ENCODE peak calls at places on chromosome 11, in eight cellular contexts. L is progenitor cell of endocrine pancreas, V is AG04449, T is foreskin fibroblast, E is left ventricle myocardium inferior, R is RWPE2, J is MM.1S, N is brain microvascular endothelial cell. Y is an unnamed sample.

GRCh38 chr11:71998649-71999310 is at the start of gene IL18BP:
- DNase-seq in T (no peak), J (no peak), N (no peak), V (no peak), E (no peak), L (no peak), R (no peak), Y (no peak)

GRCh38 chr11:75625970-75626691 is 42.7 kb downstream of the MAP6 start:
- DNase-seq in L (no peak), J (no peak), T (peak), N (peak), V (peak), E (no peak), R (no peak), Y (no peak)

GRCh38 chr11:22728600-22729394 is 62.4 kb downstream of the GAS2 start:
- DNase-seq in N (no peak), V (no peak), E (no peak), R (no peak), T (no peak), L (no peak), J (no peak), Y (no peak)

GRCh38 chr11:6646631-6647281 is 8.9 kb downstream of the DCHS1 start:
- DNase-seq in L (no peak), T (peak), V (no peak), N (no peak), R (no peak), E (peak), J (no peak), Y (peak)

GRCh38 chr11:117663826-117664225 is 133.2 kb downstream of the DSCAML1 start:
- DNase-seq in T (peak), N (no peak), R (no peak), V (no peak), L (no peak), J (no peak), E (no peak), Y (no peak)

GRCh38 chr11:113546757-113547507 is 71.7 kb upstream of the DRD2 start:
- DNase-seq in V (no peak), E (no peak), R (no peak), L (no peak), T (no peak), J (no peak), N (peak), Y (no peak)

GRCh38 chr11:19232910-19233503 is 7.7 kb downstream of the E2F8 start:
- DNase-seq in T (peak), E (no peak), R (no peak), L (no peak), N (peak), V (peak), J (no peak), Y (no peak)

GRCh38 chr11:34313099-34313517 is 44.7 kb downstream of the ABTB2 start:
- DNase-seq in R (no peak), L (no peak), V (no peak), N (no peak), J (no peak), T (no peak), E (no peak), Y (no peak)

GRCh38 chr11:104222464-104222863 is 58.5 kb upstream of the PDGFD start:
- DNase-seq in J (no peak), T (no peak), L (no peak), E (no peak), R (no peak), N (no peak), V (no peak), Y (no peak)

GRCh38 chr11:134530826-134531225 is 118.8 kb upstream of the B3GAT1 start:
- DNase-seq in N (no peak), E (no peak), L (no peak), J (no peak), R (peak), T (no peak), V (no peak), Y (peak)

GRCh38 chr11:126268361-126268707 is 361 bp downstream of the SRPRA start:
- DNase-seq in L (no peak), T (no peak), E (no peak), R (no peak), N (no peak), V (no peak), J (peak), Y (no peak)

DNA sequence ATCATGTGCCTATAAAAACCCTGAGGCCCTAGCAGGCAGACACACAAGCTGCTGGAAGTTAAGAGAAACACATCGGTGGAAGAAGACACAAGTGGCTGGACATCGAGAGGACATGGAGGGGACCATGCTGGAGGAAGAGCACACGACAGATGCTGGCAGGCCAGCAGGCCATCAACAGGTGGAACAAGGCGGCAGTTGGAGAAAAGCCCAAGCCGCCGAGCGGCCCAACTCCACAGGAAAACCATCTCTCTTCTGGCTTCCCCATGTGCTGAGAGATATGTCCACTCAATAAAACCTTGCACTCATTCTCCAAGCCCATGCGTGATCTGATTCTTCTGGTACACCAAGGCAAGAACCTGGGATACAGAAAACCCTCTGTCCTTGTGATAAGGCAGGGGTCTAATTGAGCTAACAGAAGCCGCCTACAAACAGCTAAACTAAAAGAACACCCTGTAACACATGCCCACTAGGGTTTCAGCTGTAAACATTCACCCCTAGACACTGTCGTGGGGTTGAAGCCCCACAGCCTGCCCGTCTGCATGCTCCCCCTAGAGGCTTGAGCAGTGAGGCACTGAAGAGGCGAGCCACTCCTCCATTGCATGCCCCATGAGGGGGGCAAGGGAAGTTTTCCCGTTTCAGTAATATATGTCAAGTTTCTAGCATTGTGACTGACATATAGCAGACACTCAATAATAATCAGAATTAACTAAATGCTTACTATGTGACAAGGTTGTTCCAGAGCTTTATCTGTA is 39.0 kb upstream of the MMP20 start:
- DNase-seq in R (no peak), V (no peak), E (no peak), J (no peak), T (no peak), L (no peak), N (no peak), Y (no peak)
- TF ChIP-seq CTCF in R (peak), V (peak), E (no peak), J (peak), T (peak), L (peak), N (peak), Y (peak)

GRCh38 chr11:59158206-59159068 is 13.5 kb upstream of the DTX4 start:
- DNase-seq in E (peak), L (peak), R (no peak), T (peak), V (no peak), J (peak), N (peak), Y (no peak)
- TF ChIP-seq CTCF in E (peak), L (peak), R (peak), T (peak), V (peak), J (peak), N (peak), Y (peak)

GRCh38 chr11:62497132-62497915 is 49.3 kb downstream of the AHNAK start:
- DNase-seq in R (no peak), N (peak), E (no peak), L (no peak), T (peak), V (no peak), J (no peak), Y (no peak)
- TF ChIP-seq CTCF in R (peak), N (peak), E (peak), L (no peak), T (peak), V (peak), J (peak), Y (peak)

DNA sequence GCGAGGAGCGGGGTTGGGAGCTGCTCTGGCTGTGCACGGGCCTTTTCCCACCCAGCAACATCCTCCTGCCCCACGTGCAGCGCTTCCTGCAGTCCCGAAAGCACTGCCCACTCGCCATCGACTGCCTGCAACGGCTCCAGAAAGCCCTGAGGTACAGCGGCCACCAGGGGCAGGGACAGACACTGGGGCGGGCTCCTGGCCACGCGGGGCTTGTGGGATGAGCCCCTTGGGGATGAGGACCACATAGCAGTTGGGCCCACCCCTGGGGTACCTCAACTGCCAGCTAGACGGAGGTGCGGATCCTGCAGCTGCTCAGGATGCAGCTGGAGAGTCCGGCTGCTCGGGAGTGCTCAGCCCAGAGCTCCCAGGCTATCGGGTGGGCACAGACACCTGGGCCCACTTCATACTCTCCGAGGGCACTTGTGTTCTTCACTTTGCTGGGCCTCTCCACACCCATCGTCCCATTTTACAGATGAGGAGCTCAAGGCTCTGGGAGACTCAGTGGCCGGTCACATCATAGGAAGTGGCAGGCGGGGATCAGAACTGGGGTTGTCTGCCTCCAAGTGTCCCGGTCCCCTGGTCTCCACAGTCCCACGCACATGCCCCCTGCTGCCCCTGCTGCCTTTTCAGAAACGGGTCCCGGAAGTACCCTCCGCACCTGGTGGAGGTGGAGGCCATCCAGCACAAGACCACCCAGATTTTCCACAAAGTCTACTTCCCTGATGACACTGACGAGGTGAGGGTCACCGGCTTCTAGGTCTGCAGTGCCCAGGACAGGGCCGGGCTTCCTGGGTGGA is 77.6 kb downstream of the MYO7A start:
- DNase-seq in J (peak), L (no peak), V (no peak), E (no peak), N (no peak), T (no peak), R (no peak), Y (peak)
- TF ChIP-seq CTCF in J (no peak), L (no peak), V (no peak), E (no peak), N (no peak), T (no peak), R (no peak), Y (no peak)

DNA sequence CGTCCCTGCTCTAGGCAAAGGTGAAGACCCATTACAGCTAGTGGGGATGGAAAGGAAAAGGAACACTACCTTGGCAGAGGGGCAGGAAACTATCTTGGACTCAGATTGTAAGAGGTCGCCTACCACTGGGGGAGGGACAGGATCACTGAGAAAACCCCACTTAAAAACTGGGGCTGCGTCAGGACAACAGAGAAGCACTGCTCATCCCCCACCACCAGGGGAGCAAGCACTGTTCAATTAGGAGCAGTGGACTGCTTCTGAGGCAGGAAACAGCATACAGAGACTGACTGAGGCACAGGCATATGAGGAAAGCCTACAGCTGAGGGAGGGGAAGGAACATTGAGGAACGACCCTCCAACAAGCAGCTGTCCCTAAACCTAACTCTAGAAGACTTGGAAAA is 20.8 kb upstream of the DLAT start:
- DNase-seq in V (no peak), E (no peak), R (no peak), T (peak), J (no peak), N (peak), L (no peak), Y (no peak)
- TF ChIP-seq CTCF in V (peak), E (peak), R (no peak), T (no peak), J (peak), N (peak), L (peak), Y (peak)

GRCh38 chr11:57618438-57618837 is 21.0 kb downstream of the SERPING1 start:
- DNase-seq in V (no peak), L (no peak), J (no peak), R (no peak), E (no peak), N (no peak), T (no peak), Y (no peak)

GRCh38 chr11:57622263-57622662 is 24.8 kb downstream of the SERPING1 start:
- DNase-seq in V (no peak), J (no peak), L (no peak), R (no peak), T (no peak), N (no peak), E (no peak), Y (no peak)

GRCh38 chr11:57615308-57615707 is 17.8 kb downstream of the SERPING1 start:
- DNase-seq in T (no peak), L (no peak), J (no peak), N (no peak), E (no peak), R (no peak), V (no peak), Y (no peak)

GRCh38 chr11:57616595-57616994 is 19.1 kb downstream of the SERPING1 start:
- DNase-seq in L (no peak), E (no peak), T (no peak), V (no peak), J (no peak), R (no peak), N (no peak), Y (no peak)

GRCh38 chr11:57619331-57619730 is 21.8 kb downstream of the SERPING1 start:
- DNase-seq in R (no peak), J (no peak), T (no peak), N (no peak), V (no peak), E (no peak), L (no peak), Y (no peak)
- TF ChIP-seq CTCF in R (no peak), J (peak), T (no peak), N (peak), V (no peak), E (no peak), L (peak), Y (peak)

DNA sequence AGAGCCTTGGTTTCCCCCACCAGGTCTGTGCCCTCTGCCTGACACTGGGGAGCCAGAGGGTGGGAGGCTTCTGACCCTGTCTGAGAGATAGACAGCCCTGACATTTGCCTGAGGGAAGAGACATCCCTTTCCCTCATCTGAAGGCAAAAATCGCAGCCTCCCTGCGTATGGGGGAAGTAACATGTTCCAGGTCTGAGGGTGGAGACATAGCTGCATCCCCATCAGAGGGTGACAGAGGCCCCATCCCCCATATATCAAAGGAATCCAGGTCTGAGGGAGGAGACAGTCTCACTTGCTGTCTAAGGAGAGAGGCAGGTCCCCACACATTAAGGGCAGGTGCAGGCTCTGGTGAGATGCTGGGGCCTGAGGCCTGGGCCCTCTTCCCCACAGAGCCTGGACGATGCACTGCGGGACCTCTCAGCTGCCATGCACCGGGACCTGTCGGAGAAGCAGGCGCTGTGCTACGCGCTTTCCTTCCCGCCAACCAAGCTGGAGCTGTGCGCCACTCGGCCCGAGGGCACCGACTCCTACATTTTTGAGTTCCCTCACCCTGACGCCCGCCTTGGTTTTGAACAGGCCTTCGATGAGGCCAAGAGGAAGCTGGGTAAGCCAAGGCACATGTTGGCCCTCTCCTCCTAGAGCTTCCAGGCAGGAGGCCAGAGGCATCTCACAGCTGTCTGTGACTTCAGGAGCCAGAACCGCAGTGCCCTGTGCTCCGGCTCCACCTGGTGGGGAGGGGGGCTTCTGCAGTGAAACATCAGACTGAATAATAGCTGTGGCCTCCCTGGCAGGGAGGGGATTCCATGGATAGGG is 16.1 kb upstream of the RELT start:
- DNase-seq in J (peak), T (peak), N (peak), R (no peak), V (no peak), E (no peak), L (no peak), Y (no peak)
- TF ChIP-seq CTCF in J (peak), T (peak), N (peak), R (peak), V (peak), E (peak), L (peak), Y (peak)

GRCh38 chr11:84905411-84905810 is 721.7 kb downstream of the DLG2 start:
- DNase-seq in R (no peak), V (no peak), E (no peak), N (peak), J (no peak), L (no peak), T (no peak), Y (no peak)

GRCh38 chr11:84899134-84899533 is 728.0 kb downstream of the DLG2 start:
- DNase-seq in N (no peak), V (no peak), T (peak), R (no peak), J (no peak), E (no peak), L (no peak), Y (no peak)

GRCh38 chr11:84901986-84902385 is 725.2 kb downstream of the DLG2 start:
- DNase-seq in J (no peak), V (peak), N (no peak), E (no peak), R (no peak), L (no peak), T (peak), Y (no peak)

GRCh38 chr11:84899740-84900139 is 727.4 kb downstream of the DLG2 start:
- DNase-seq in L (no peak), V (no peak), T (no peak), E (no peak), N (peak), J (no peak), R (no peak), Y (no peak)

GRCh38 chr11:84902445-84902844 is 724.7 kb downstream of the DLG2 start:
- DNase-seq in T (no peak), J (no peak), N (no peak), R (no peak), L (no peak), V (no peak), E (no peak), Y (no peak)
- TF ChIP-seq CTCF in T (no peak), J (no peak), N (no peak), R (no peak), L (no peak), V (no peak), E (no peak), Y (no peak)

DNA sequence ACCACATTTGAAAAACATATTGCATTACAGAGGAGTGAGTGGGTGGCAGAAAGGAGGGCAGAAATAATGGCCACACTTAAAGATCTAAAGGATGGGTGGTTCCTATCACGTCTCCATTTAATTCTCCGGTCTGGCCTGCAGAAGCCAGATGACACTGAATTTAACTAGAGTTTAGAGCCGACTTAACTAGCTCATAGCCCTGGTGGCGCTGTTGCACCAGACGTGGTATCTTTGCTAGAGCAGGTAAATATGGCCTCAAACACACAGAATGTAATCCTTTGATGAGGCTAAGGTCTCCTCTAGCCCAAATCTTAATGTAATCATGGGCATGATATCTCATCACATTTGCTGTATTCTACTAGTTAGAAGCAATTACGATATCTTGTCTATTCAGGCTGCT is 51.5 kb upstream of the GAL start:
- DNase-seq in R (no peak), V (peak), L (no peak), N (peak), E (no peak), J (peak), T (peak), Y (no peak)
- TF ChIP-seq CTCF in R (peak), V (peak), L (peak), N (peak), E (peak), J (peak), T (peak), Y (peak)